ENCODE peak calls at places on chromosome 4, in six cellular contexts. One of them, this sample, is unnamed.

GRCh38 chr4:40856836-40857362 is 107.1 kb downstream of the NSUN7 start:
- DNase-seq in A549: peak; percentile 55
- DNase-seq in HepG2: no peak
- DNase-seq in endothelial cell of umbilical vein: peak; percentile 42
- DNase-seq in K562: peak; percentile 43
- DNase-seq in GM12878: no peak
- DNase-seq in this sample: peak; percentile 81

GRCh38 chr4:13541176-13541604 is 3.1 kb downstream of the NKX3-2 start:
- DNase-seq in A549: no peak
- DNase-seq in HepG2: no peak
- DNase-seq in endothelial cell of umbilical vein: no peak
- DNase-seq in K562: no peak
- DNase-seq in GM12878: no peak
- DNase-seq in this sample: no peak

GRCh38 chr4:184168406-184169019 is 49.2 kb downstream of the ENPP6 start:
- DNase-seq in A549: peak; percentile 46
- DNase-seq in HepG2: peak; percentile 26
- DNase-seq in endothelial cell of umbilical vein: peak; percentile 53
- DNase-seq in K562: peak; percentile 74
- DNase-seq in GM12878: no peak
- DNase-seq in this sample: peak; percentile 70

GRCh38 chr4:147733614-147734344 is 1.9 kb downstream of the ARHGAP10 start:
- DNase-seq in A549: no peak
- DNase-seq in HepG2: no peak
- DNase-seq in endothelial cell of umbilical vein: peak; percentile 14
- DNase-seq in K562: no peak
- DNase-seq in GM12878: no peak
- DNase-seq in this sample: no peak

GRCh38 chr4:146049802-146050201 is 111.2 kb upstream of the ZNF827 start:
- DNase-seq in A549: no peak
- DNase-seq in HepG2: no peak
- DNase-seq in endothelial cell of umbilical vein: no peak
- DNase-seq in K562: no peak
- DNase-seq in GM12878: peak; percentile 56
- DNase-seq in this sample: no peak

GRCh38 chr4:84852081-84852480 is 114.4 kb downstream of the WDFY3 start:
- DNase-seq in A549: no peak
- DNase-seq in HepG2: no peak
- DNase-seq in endothelial cell of umbilical vein: peak; percentile 92
- DNase-seq in K562: no peak
- DNase-seq in GM12878: no peak
- DNase-seq in this sample: no peak

GRCh38 chr4:76459291-76459723 is 24.3 kb downstream of the SHROOM3 start:
- DNase-seq in A549: no peak
- DNase-seq in HepG2: no peak
- DNase-seq in endothelial cell of umbilical vein: peak; percentile 24
- DNase-seq in K562: peak; percentile 44
- DNase-seq in GM12878: no peak
- DNase-seq in this sample: no peak

GRCh38 chr4:148574502-148574901 is 132.3 kb upstream of the NR3C2 start:
- DNase-seq in A549: no peak
- DNase-seq in HepG2: no peak
- DNase-seq in endothelial cell of umbilical vein: no peak
- DNase-seq in K562: no peak
- DNase-seq in GM12878: no peak
- DNase-seq in this sample: no peak

GRCh38 chr4:22679518-22679897 is 13.2 kb upstream of the GBA3 start:
- DNase-seq in A549: no peak
- DNase-seq in HepG2: no peak
- DNase-seq in endothelial cell of umbilical vein: no peak
- DNase-seq in K562: no peak
- DNase-seq in GM12878: no peak
- DNase-seq in this sample: no peak

GRCh38 chr4:22408474-22408873 is 107.4 kb downstream of the ADGRA3 start:
- DNase-seq in A549: no peak
- DNase-seq in HepG2: no peak
- DNase-seq in endothelial cell of umbilical vein: no peak
- DNase-seq in K562: no peak
- DNase-seq in GM12878: no peak
- DNase-seq in this sample: no peak

GRCh38 chr4:85769009-85769408 is 294.1 kb downstream of the ARHGAP24 start:
- DNase-seq in A549: no peak
- DNase-seq in HepG2: no peak
- DNase-seq in endothelial cell of umbilical vein: peak; percentile 82
- DNase-seq in K562: no peak
- DNase-seq in GM12878: no peak
- DNase-seq in this sample: no peak

GRCh38 chr4:23887989-23888388 is 1.9 kb downstream of the PPARGC1A start:
- DNase-seq in A549: no peak
- DNase-seq in HepG2: no peak
- DNase-seq in endothelial cell of umbilical vein: no peak
- DNase-seq in K562: no peak
- DNase-seq in GM12878: no peak
- DNase-seq in this sample: no peak
- TF ChIP-seq MYC in A549: no peak
- TF ChIP-seq MYC in HepG2: no peak
- TF ChIP-seq MYC in endothelial cell of umbilical vein: no peak
- TF ChIP-seq MYC in K562: no peak
- TF ChIP-seq MYC in GM12878: no peak
- TF ChIP-seq MYC in this sample: no peak

GRCh38 chr4:159279084-159279483 is 176.2 kb downstream of the RAPGEF2 start:
- DNase-seq in A549: no peak
- DNase-seq in HepG2: no peak
- DNase-seq in endothelial cell of umbilical vein: no peak
- DNase-seq in K562: no peak
- DNase-seq in GM12878: no peak
- DNase-seq in this sample: no peak
- H3K4me3 ChIP-seq in A549: no peak overlapping the region
- H3K4me3 ChIP-seq in HepG2: no peak overlapping the region
- H3K4me3 ChIP-seq in endothelial cell of umbilical vein: no peak overlapping the region
- H3K4me3 ChIP-seq in K562: no peak overlapping the region
- H3K4me3 ChIP-seq in GM12878: no peak overlapping the region
- H3K4me3 ChIP-seq in this sample: no peak overlapping the region

DNA sequence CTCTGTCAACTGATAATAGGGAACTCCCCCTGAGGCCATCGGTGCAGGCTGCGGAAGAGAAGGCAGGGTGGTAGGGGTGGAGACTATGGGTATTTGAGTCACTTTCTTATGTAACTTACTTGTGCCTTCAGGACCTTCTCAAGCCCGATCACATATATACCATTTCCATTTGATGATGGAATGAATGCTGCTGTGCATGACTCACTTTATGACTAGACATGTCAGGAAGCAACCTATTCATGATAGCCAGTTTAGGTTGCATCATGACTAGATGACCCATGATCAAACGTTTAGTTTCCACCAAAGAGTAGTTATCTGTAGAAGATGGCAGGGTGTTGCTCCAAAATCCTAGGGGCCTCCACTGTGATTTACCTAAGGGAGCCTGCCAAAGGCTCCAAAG is 435.5 kb downstream of the DTHD1 start:
- DNase-seq in A549: no peak
- DNase-seq in HepG2: no peak
- DNase-seq in endothelial cell of umbilical vein: no peak
- DNase-seq in K562: no peak
- DNase-seq in GM12878: no peak
- DNase-seq in this sample: no peak
- TF ChIP-seq MYC in A549: no peak
- TF ChIP-seq MYC in HepG2: no peak
- TF ChIP-seq MYC in endothelial cell of umbilical vein: no peak
- TF ChIP-seq MYC in K562: no peak
- TF ChIP-seq MYC in GM12878: no peak
- TF ChIP-seq MYC in this sample: no peak

GRCh38 chr4:87527446-87528240 is 1.5 kb downstream of the SPARCL1 start:
- DNase-seq in A549: no peak
- DNase-seq in HepG2: no peak
- DNase-seq in endothelial cell of umbilical vein: no peak
- DNase-seq in K562: no peak
- DNase-seq in GM12878: no peak
- DNase-seq in this sample: no peak

GRCh38 chr4:87530868-87531267 is 1.7 kb upstream of the SPARCL1 start:
- DNase-seq in A549: no peak
- DNase-seq in HepG2: no peak
- DNase-seq in endothelial cell of umbilical vein: peak; percentile 55
- DNase-seq in K562: no peak
- DNase-seq in GM12878: no peak
- DNase-seq in this sample: no peak

GRCh38 chr4:87532109-87532508 is 2.9 kb upstream of the SPARCL1 start:
- DNase-seq in A549: no peak
- DNase-seq in HepG2: no peak
- DNase-seq in endothelial cell of umbilical vein: no peak
- DNase-seq in K562: no peak
- DNase-seq in GM12878: no peak
- DNase-seq in this sample: no peak

GRCh38 chr4:87525636-87526035 is 3.5 kb downstream of the SPARCL1 start:
- DNase-seq in A549: no peak
- DNase-seq in HepG2: no peak
- DNase-seq in endothelial cell of umbilical vein: no peak
- DNase-seq in K562: no peak
- DNase-seq in GM12878: no peak
- DNase-seq in this sample: no peak

GRCh38 chr4:87529187-87529586 is at the start of gene SPARCL1:
- DNase-seq in A549: no peak
- DNase-seq in HepG2: no peak
- DNase-seq in endothelial cell of umbilical vein: no peak
- DNase-seq in K562: no peak
- DNase-seq in GM12878: no peak
- DNase-seq in this sample: no peak
- H3K4me3 ChIP-seq in A549: no peak within 1 kb of the TSS
- H3K4me3 ChIP-seq in HepG2: no peak within 1 kb of the TSS
- H3K4me3 ChIP-seq in endothelial cell of umbilical vein: no peak within 1 kb of the TSS
- H3K4me3 ChIP-seq in K562: no peak within 1 kb of the TSS
- H3K4me3 ChIP-seq in GM12878: no peak within 1 kb of the TSS
- H3K4me3 ChIP-seq in this sample: no peak within 1 kb of the TSS

This sample was measured in NB4.